ENCODE peak calls at places on chromosomes 2 and 18, in four cellular contexts. D is esophagus muscularis mucosa, Z is GM12891, P is HL-60. W is an unnamed sample.

GRCh38 chr2:43083710-43084698 is 142.4 kb downstream of the ZFP36L2 start:
- DNase-seq in D (no peak), Z (no peak), P (no peak), W (no peak)

GRCh38 chr2:21067125-21067524 is 23.3 kb upstream of the APOB start:
- DNase-seq in D (no peak), Z (no peak), P (no peak), W (no peak)

GRCh38 chr18:22710628-22711380 is 222.3 kb upstream of the RBBP8 start:
- DNase-seq in D (peak; percentile 90), Z (no peak), P (no peak), W (no peak)

GRCh38 chr2:145352499-145352898 is 832.6 kb upstream of the ZEB2 start:
- DNase-seq in D (no peak), Z (no peak), P (no peak), W (no peak)

GRCh38 chr2:157421964-157422363 is 21.9 kb downstream of the CYTIP start:
- DNase-seq in D (no peak), Z (no peak), P (no peak), W (no peak)

GRCh38 chr2:181250691-181251090 is 206.5 kb upstream of the ITGA4 start:
- DNase-seq in D (no peak), Z (no peak), P (peak; percentile 14), W (no peak)

GRCh38 chr2:212766921-212767320 is 228.3 kb upstream of the ERBB4 start:
- DNase-seq in D (no peak), Z (no peak), P (no peak), W (no peak)

GRCh38 chr2:2640818-2641217 is 309.7 kb upstream of the MYT1L start:
- DNase-seq in D (no peak), Z (no peak), P (no peak), W (no peak)

GRCh38 chr2:172991036-172991435 is 84.6 kb upstream of the MAP3K20 start:
- DNase-seq in D (no peak), Z (no peak), P (no peak), W (no peak)

GRCh38 chr2:223626713-223627112 is 24.6 kb upstream of the SCG2 start:
- DNase-seq in D (no peak), Z (no peak), P (peak; percentile 12), W (no peak)

GRCh38 chr2:120794716-120795115 is 59.0 kb downstream of the GLI2 start:
- DNase-seq in D (no peak), Z (no peak), P (no peak), W (no peak)

GRCh38 chr2:181320638-181321037 is 136.5 kb upstream of the ITGA4 start:
- DNase-seq in D (no peak), Z (no peak), P (no peak), W (no peak)

GRCh38 chr2:5995832-5996231 is 303.6 kb downstream of the SOX11 start:
- DNase-seq in D (peak; percentile 45), Z (no peak), P (no peak), W (no peak)

GRCh38 chr18:3540805-3541548 is 91.0 kb downstream of the TGIF1 start:
- DNase-seq in D (no peak), Z (no peak), P (no peak), W (no peak)

GRCh38 chr2:175154670-175155082 is 13.3 kb downstream of the ATF2 start:
- DNase-seq in D (no peak), Z (no peak), P (no peak), W (no peak)

GRCh38 chr2:134676960-134677359 is 41.8 kb downstream of the TMEM163 start:
- DNase-seq in D (peak; percentile 60), Z (no peak), P (no peak), W (no peak)

GRCh38 chr2:45892236-45892701 is 240.8 kb downstream of the PRKCE start:
- DNase-seq in D (no peak), Z (no peak), P (no peak), W (no peak)
- TF ChIP-seq POLR2AphosphoS5 in D (no peak), Z (no peak), P (no peak), W (no peak)

GRCh38 chr2:18154812-18155211 is 276.3 kb downstream of the KCNS3 start:
- DNase-seq in D (no peak), Z (no peak), P (no peak), W (no peak)

GRCh38 chr2:18154259-18154658 is 275.8 kb downstream of the KCNS3 start:
- DNase-seq in D (no peak), Z (no peak), P (no peak), W (no peak)

GRCh38 chr2:18156421-18156820 is 278.0 kb downstream of the KCNS3 start:
- DNase-seq in D (no peak), Z (no peak), P (no peak), W (no peak)

GRCh38 chr2:18153741-18154140 is 275.3 kb downstream of the KCNS3 start:
- DNase-seq in D (no peak), Z (no peak), P (no peak), W (no peak)

GRCh38 chr2:18156002-18156401 is 277.5 kb downstream of the KCNS3 start:
- DNase-seq in D (no peak), Z (no peak), P (no peak), W (no peak)
- TF ChIP-seq POLR2AphosphoS5 in D (no peak), Z (no peak), P (no peak), W (no peak)

DNA sequence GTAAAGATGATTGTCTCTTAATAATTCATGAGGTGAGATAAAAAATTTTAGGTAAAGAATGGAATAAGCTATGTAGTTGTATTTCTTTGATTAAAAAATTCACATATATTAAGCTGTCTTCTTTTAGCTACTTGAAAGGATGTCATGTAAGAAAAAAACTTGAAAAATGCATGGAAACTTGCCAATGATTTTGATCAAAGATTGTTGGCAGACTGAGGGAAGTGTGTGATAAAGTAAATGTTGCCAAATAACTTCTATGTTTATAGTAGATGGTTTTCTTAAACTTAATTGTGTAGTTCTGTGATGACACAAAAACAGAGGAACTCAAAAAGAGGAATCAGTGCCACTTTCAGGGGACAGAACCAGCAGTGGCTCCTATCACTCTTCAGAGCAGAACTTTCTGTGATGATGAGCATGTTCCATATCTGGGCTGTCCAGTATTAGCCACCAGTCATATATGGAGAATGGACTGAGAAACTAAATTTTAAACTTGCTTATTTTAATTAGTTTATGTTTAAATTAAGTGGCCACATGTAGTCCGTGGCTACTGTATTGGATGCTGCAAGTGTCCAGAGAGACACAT is 51.9 kb upstream of the SLC38A11 start:
- DNase-seq in D (no peak), Z (no peak), P (no peak), W (no peak)
- TF ChIP-seq POLR2AphosphoS5 in D (no peak), Z (no peak), P (no peak), W (no peak)

GRCh38 chr2:15636972-15637785 is 45.5 kb downstream of the DDX1 start:
- DNase-seq in D (no peak), Z (peak; percentile 30), P (peak; percentile 49), W (no peak)
- TF ChIP-seq POLR2AphosphoS5 in D (no peak), Z (no peak), P (no peak), W (no peak)